ENCODE peak calls at places on chromosomes 7 and 10, in ten cellular contexts. A, G, M, C, T, P, J, Y, R and U are unnamed samples.

GRCh38 chr10:69333205-69333604 is 54.9 kb downstream of the HK1 start:
- DNase-seq in Y (peak; percentile 29), A (peak; percentile 91), G (peak; percentile 78), M (peak; percentile 69), P (no peak), C (no peak), J (no peak), R (peak; percentile 44), T (peak; percentile 74), U (peak; percentile 40)

GRCh38 chr7:156578978-156579430 is 61.6 kb upstream of the RNF32 start:
- DNase-seq in M (no peak), P (no peak), C (no peak), T (no peak), R (no peak), A (no peak), J (no peak), Y (no peak), G (no peak), U (no peak)

GRCh38 chr7:139875821-139876241 is 46.8 kb downstream of the TBXAS1 start:
- DNase-seq in T (no peak), P (no peak), M (peak; percentile 37), G (no peak), J (no peak), C (no peak), Y (no peak), R (no peak), A (no peak), U (no peak)

GRCh38 chr7:53151496-53151895 is 116.1 kb downstream of the POM121L12 start:
- DNase-seq in C (no peak), Y (no peak), J (no peak), P (no peak), T (no peak), M (no peak), A (no peak), R (no peak), G (no peak), U (no peak)

GRCh38 chr7:33901847-33902246 is 3.5 kb upstream of the BMPER start:
- DNase-seq in J (no peak), M (no peak), C (no peak), A (no peak), G (no peak), T (no peak), P (no peak), Y (no peak), R (no peak), U (no peak)

GRCh38 chr10:63929826-63930467 is 408.7 kb downstream of the REEP3 start:
- DNase-seq in M (no peak), C (no peak), G (peak; percentile 64), T (peak; percentile 10), A (no peak), P (no peak), R (no peak), J (no peak), Y (no peak), U (no peak)

GRCh38 chr10:63375859-63376258 is 89.9 kb downstream of the JMJD1C start:
- DNase-seq in G (no peak), Y (peak; percentile 38), A (no peak), J (no peak), T (no peak), M (peak; percentile 91), R (peak; percentile 91), P (no peak), C (peak; percentile 37), U (peak; percentile 67)

GRCh38 chr7:144827581-144828139 is 8.2 kb downstream of the TPK1 start:
- DNase-seq in T (peak; percentile 29), P (peak; percentile 89), G (no peak), A (no peak), C (peak; percentile 84), J (no peak), M (peak; percentile 93), R (peak; percentile 96), Y (peak; percentile 88), U (peak; percentile 99)

GRCh38 chr10:11539191-11539868 is 72.1 kb downstream of the USP6NL start:
- DNase-seq in R (peak; percentile 45), G (no peak), A (no peak), P (peak; percentile 67), C (peak; percentile 52), Y (no peak), J (no peak), M (peak; percentile 49), T (peak; percentile 75), U (peak; percentile 69)

GRCh38 chr10:92531132-92531531 is 42.8 kb downstream of the IDE start:
- DNase-seq in C (no peak), Y (no peak), A (no peak), M (no peak), G (no peak), J (no peak), T (no peak), R (peak; percentile 5), P (no peak), U (no peak)

GRCh38 chr10:75334720-75335119 is 66.8 kb downstream of the ZNF503 start:
- DNase-seq in R (peak; percentile 13), Y (no peak), A (no peak), J (no peak), M (peak; percentile 18), G (no peak), C (no peak), P (no peak), T (no peak), U (peak; percentile 50)

GRCh38 chr7:153942036-153942435 is 110.2 kb upstream of the DPP6 start:
- DNase-seq in T (no peak), A (no peak), Y (no peak), G (no peak), M (no peak), P (no peak), C (no peak), J (no peak), R (no peak), U (no peak)

DNA sequence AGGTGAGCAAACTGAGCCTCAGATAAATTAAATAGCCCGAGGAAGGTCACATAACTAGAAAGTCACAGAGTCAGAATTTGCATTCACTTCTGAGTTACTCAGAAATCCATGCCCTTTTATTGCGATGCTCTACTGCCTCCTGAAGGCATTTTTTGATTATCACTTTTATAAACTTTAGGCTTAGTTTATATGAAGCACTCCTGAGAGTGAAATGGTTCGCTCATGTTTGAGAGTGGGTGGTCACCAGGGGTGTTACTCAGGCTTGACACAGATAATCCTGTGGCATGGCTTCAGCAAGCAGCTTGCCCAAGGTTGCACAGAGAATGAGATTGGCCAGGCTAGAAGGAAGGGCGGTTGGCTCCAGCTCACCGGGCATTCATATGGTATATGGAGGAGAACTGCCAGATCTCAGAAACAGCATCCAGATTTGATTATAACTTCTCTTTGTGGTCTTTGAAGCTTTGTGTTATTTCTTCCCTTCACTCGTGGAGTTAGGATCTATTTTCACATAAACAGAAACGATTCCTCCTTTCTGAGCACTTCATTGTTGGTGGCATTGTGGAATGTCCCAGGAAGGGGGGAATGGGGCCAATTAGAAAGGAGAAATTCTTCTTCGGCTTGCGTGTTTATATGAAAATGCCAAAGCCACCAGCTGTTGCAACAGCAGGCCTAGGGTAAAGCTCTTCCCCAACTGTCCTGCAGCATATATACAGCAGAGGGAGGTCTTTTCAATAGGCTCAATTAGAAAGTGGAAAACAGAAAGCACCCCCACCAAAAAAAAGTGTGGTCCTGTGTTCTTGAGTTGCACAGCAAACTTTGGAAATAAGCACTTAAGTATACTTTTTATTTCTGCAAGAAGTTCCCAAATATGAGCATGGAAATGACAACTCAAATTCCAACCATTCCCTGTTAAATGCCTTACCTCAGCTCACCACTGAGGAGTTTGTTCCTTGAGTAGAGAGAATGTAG is 628.8 kb downstream of the SUGCT start:
- DNase-seq in R (peak; percentile 66), J (no peak), Y (peak; percentile 52), T (no peak), C (peak; percentile 46), M (peak; percentile 40), A (no peak), P (peak; percentile 64), G (no peak), U (peak; percentile 55)
- TF ChIP-seq CTCF in R (peak; percentile 57), J (no peak), Y (peak; percentile 65), T (no peak), C (peak; percentile 28), M (peak; percentile 18), A (no peak), P (peak; percentile 56), G (no peak), U (peak; percentile 46)

DNA sequence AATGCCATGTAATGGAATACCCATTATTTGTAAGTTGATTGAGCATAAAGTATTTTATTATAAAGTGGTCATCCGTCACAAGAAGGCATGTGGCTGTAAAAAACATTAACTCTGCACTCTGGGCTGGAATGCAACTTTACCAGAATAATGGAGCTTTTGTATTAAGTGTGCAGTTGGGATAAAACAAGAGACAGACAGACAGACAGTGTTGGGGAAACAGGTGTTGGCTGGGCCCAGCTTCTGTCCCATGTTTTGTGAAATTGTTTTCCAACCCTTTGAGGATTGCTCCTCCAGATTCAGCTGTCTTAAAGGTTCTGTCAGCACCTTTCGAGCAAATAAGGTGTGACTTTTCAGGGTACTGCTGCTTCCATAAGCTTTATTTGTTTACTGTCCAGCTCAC is 67.9 kb upstream of the NFKB2 start:
- DNase-seq in R (no peak), P (no peak), T (no peak), G (no peak), Y (no peak), J (no peak), A (no peak), C (no peak), M (no peak), U (no peak)
- H3K4me3 ChIP-seq in R (no peak overlapping the region), P (no peak overlapping the region), T (no peak overlapping the region), G (no peak overlapping the region), Y (no peak overlapping the region), J (no peak overlapping the region), A (no peak overlapping the region), C (no peak overlapping the region), M (no peak overlapping the region), U (no peak overlapping the region)

GRCh38 chr7:36407636-36408550 is 18.2 kb downstream of the ANLN start:
- DNase-seq in P (no peak), Y (no peak), T (no peak), J (no peak), M (no peak), C (no peak), R (no peak), A (no peak), G (no peak), U (no peak)
- TF ChIP-seq CTCF in P (no peak), Y (no peak), T (no peak), J (no peak), M (no peak), C (no peak), R (no peak), A (no peak), G (no peak), U (no peak)

GRCh38 chr10:125828311-125828710 is 5.0 kb downstream of the BCCIP start:
- DNase-seq in M (no peak), P (no peak), R (no peak), C (no peak), T (no peak), Y (no peak), J (no peak), G (no peak), A (no peak), U (no peak)

GRCh38 chr10:125822878-125823662 is at the start of the genes BCCIP and UROS:
- DNase-seq in R (peak; percentile 93), C (peak; percentile 85), M (peak; percentile 93), A (peak; percentile 83), G (peak; percentile 95), J (peak; percentile 89), Y (peak; percentile 76), P (peak; percentile 82), T (peak; percentile 72), U (peak; percentile 92)

GRCh38 chr10:125823663-125824251 is 411 bp downstream of the BCCIP start:
- DNase-seq in P (no peak), R (peak; percentile 19), A (no peak), J (no peak), T (no peak), M (peak; percentile 4), Y (no peak), C (no peak), G (no peak), U (no peak)

GRCh38 chr10:125827133-125827532 is 3.8 kb downstream of the BCCIP start:
- DNase-seq in C (no peak), Y (no peak), P (no peak), T (no peak), M (no peak), A (no peak), R (no peak), G (no peak), J (no peak), U (no peak)

GRCh38 chr10:125824736-125825135 is 1.4 kb downstream of the BCCIP start:
- DNase-seq in A (no peak), T (peak; percentile 66), R (no peak), C (no peak), G (no peak), P (peak; percentile 61), Y (no peak), M (no peak), J (no peak), U (no peak)
- H3K4me3 ChIP-seq in A (no peak overlapping the region), T (peak overlapping the region; percentile 77), R (peak overlapping the region; percentile 86), C (peak overlapping the region; percentile 72), G (peak overlapping the region; percentile 93), P (peak overlapping the region; percentile 76), Y (peak overlapping the region; percentile 99), M (no peak overlapping the region), J (peak overlapping the region; percentile 92), U (peak overlapping the region; percentile 98)